ENCODE peak calls at places on chromosomes 7 and 10, in seven cellular contexts. C, O, S, H, P, X and T are unnamed samples.

GRCh38 chr7:11232462-11232861 is 258.8 kb downstream of the PHF14 start:
- DNase-seq in X (no peak), S (no peak), C (peak; percentile 21), H (no peak), O (no peak), P (no peak), T (no peak)

GRCh38 chr7:41873781-41874180 is 170.9 kb upstream of the INHBA start:
- DNase-seq in X (no peak), H (no peak), S (no peak), C (peak; percentile 47), O (no peak), P (no peak), T (no peak)

GRCh38 chr10:29144126-29144525 is 144.7 kb upstream of the LYZL1 start:
- DNase-seq in S (no peak), X (no peak), H (no peak), C (peak; percentile 40), O (no peak), P (no peak), T (no peak)

GRCh38 chr10:17819836-17820235 is 10.7 kb downstream of the MRC1 start:
- DNase-seq in X (no peak), S (no peak), C (no peak), H (no peak), P (no peak), O (no peak), T (no peak)

GRCh38 chr7:17651296-17651695 is 289.0 kb downstream of the SNX13 start:
- DNase-seq in P (no peak), H (no peak), C (peak; percentile 9), X (no peak), O (no peak), S (no peak), T (no peak)

GRCh38 chr7:133230591-133231194 is 22.2 kb upstream of the EXOC4 start:
- DNase-seq in O (peak; percentile 5), S (no peak), X (peak; percentile 85), H (no peak), P (peak; percentile 70), C (peak; percentile 16), T (peak; percentile 59)

GRCh38 chr10:64682043-64682442 is 1160.8 kb downstream of the REEP3 start:
- DNase-seq in H (no peak), C (peak; percentile 0), P (no peak), S (no peak), O (no peak), X (no peak), T (no peak)

GRCh38 chr7:17710312-17710711 is 230.0 kb downstream of the SNX13 start:
- DNase-seq in P (no peak), H (no peak), O (no peak), X (no peak), S (no peak), C (no peak), T (no peak)

GRCh38 chr10:129332476-129332875 is 134.6 kb upstream of the MGMT start:
- DNase-seq in O (peak; percentile 1), P (peak; percentile 88), X (peak; percentile 73), H (no peak), S (no peak), C (no peak), T (peak; percentile 54)

GRCh38 chr10:131402771-131403723 is 91.5 kb upstream of the TCERG1L start:
- DNase-seq in H (no peak), O (no peak), X (no peak), S (no peak), P (no peak), C (no peak), T (no peak)

GRCh38 chr10:690227-691161 is 1.0 kb upstream of the DIP2C start:
- DNase-seq in C (peak; percentile 17), P (no peak), H (no peak), X (no peak), S (no peak), O (no peak), T (no peak)

GRCh38 chr10:119364941-119365340 is 157.6 kb downstream of the GRK5 start:
- DNase-seq in P (no peak), C (peak; percentile 59), S (no peak), O (no peak), X (no peak), H (no peak), T (no peak)

GRCh38 chr10:119367841-119368549 is 160.6 kb downstream of the GRK5 start:
- DNase-seq in H (no peak), X (no peak), S (no peak), C (no peak), O (no peak), P (no peak), T (no peak)

GRCh38 chr10:119368581-119368980 is 161.2 kb downstream of the GRK5 start:
- DNase-seq in P (no peak), C (no peak), H (no peak), O (no peak), X (no peak), S (no peak), T (no peak)

GRCh38 chr10:119368991-119369869 is 161.9 kb downstream of the GRK5 start:
- DNase-seq in S (no peak), H (no peak), C (no peak), P (no peak), X (peak; percentile 80), O (no peak), T (no peak)

DNA sequence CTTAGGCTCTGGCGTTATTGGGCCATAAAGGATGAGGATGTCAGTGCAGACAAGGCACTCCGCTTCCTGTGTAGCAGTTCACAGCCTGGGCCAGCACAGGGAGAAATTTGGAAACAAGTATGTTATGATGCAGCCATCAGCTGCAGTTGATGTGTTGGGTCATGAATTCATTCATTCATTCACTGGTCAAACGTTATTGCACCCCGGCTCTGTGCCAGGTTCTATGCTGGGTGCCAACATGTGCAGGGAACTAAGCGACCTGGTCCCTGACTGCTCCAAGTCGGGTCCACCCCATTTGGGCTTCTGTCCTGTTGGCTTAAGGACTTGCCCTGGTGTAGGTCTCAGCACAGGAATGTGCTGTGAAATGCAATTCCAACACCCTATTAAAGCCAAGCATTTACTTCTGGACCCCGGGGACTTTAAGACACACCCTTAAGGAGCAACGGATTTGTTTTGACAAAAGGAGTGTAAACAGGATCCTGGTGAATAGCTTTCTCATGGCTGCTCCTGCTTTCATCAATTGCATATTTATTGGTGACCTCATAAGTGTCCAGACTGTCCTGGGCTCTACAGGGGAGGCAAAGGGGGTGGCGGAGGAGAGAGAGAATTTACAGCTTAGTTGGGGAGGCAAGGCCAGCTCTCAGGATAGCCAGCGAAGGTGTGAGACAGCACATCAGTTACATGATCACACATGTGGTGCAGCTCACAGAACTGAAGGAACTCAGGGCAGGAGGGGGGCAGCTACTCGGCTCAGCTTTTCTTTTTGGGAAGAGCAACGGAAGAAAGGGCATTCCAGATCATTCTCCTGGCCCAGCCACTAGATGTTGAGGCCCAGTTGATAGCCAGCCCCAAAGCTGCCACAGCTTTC is 158.6 kb downstream of the GRK5 start:
- DNase-seq in H (no peak), C (no peak), P (no peak), O (no peak), X (no peak), S (peak; percentile 79), T (no peak)
- H3K4me1 ChIP-seq in H (peaks cover 100% of the 10 kb centered on the region), C (peaks cover 57% of the 10 kb centered on the region), P (no peaks in the 10 kb centered on the region), O (no peaks in the 10 kb centered on the region), X (peaks cover 22% of the 10 kb centered on the region), S (peaks cover 55% of the 10 kb centered on the region), T (no peaks in the 10 kb centered on the region)

GRCh38 chr10:93476756-93477155 is 5.4 kb downstream of the MYOF start:
- DNase-seq in P (no peak), O (no peak), C (no peak), H (no peak), S (no peak), X (no peak), T (no peak)
- H3K4me1 ChIP-seq in P (no peaks in the 10 kb centered on the region), O (peaks cover 2% of the 10 kb centered on the region), C (peaks cover 43% of the 10 kb centered on the region), H (peaks cover 56% of the 10 kb centered on the region), S (peaks cover 83% of the 10 kb centered on the region), X (peaks cover 16% of the 10 kb centered on the region), T (no peaks in the 10 kb centered on the region)

GRCh38 chr7:47448971-47449370 is 132.9 kb downstream of the TNS3 start:
- DNase-seq in P (no peak), C (no peak), S (no peak), X (no peak), O (no peak), H (no peak), T (no peak)

GRCh38 chr7:47451851-47452205 is 130.1 kb downstream of the TNS3 start:
- DNase-seq in P (no peak), O (no peak), C (peak; percentile 76), H (no peak), X (no peak), S (no peak), T (no peak)

GRCh38 chr7:47447621-47448349 is 134.1 kb downstream of the TNS3 start:
- DNase-seq in X (no peak), O (no peak), C (no peak), P (no peak), S (no peak), H (no peak), T (no peak)

GRCh38 chr7:47452295-47452694 is 129.6 kb downstream of the TNS3 start:
- DNase-seq in O (no peak), S (no peak), H (no peak), P (no peak), X (no peak), C (no peak), T (no peak)

GRCh38 chr7:47449810-47450586 is 131.9 kb downstream of the TNS3 start:
- DNase-seq in C (peak; percentile 86), H (no peak), X (no peak), P (no peak), O (no peak), S (no peak), T (no peak)
- H3K4me1 ChIP-seq in C (peaks cover 62% of the 10 kb centered on the region), H (peaks cover 80% of the 10 kb centered on the region), X (peaks cover 21% of the 10 kb centered on the region), P (no peaks in the 10 kb centered on the region), O (no peaks in the 10 kb centered on the region), S (peaks cover 66% of the 10 kb centered on the region), T (peaks cover 5% of the 10 kb centered on the region)

GRCh38 chr10:125094111-125094705 is 66.2 kb downstream of the CTBP2 start:
- DNase-seq in H (no peak), S (peak; percentile 56), X (no peak), O (no peak), C (no peak), P (no peak), T (no peak)

GRCh38 chr10:125092564-125093031 is 67.8 kb downstream of the CTBP2 start:
- DNase-seq in P (no peak), H (no peak), S (peak; percentile 67), X (no peak), O (no peak), C (no peak), T (peak; percentile 19)

GRCh38 chr10:125091891-125092290 is 68.5 kb downstream of the CTBP2 start:
- DNase-seq in O (no peak), C (no peak), P (no peak), H (no peak), S (no peak), X (no peak), T (no peak)

GRCh38 chr10:125094826-125095225 is 65.5 kb downstream of the CTBP2 start:
- DNase-seq in P (no peak), S (peak; percentile 59), X (no peak), H (no peak), C (no peak), O (no peak), T (no peak)

GRCh38 chr10:125093199-125093841 is 67.0 kb downstream of the CTBP2 start:
- DNase-seq in X (no peak), S (peak; percentile 84), P (no peak), O (no peak), C (peak; percentile 71), H (peak; percentile 68), T (peak; percentile 47)
- H3K4me1 ChIP-seq in X (no peaks in the 10 kb centered on the region), S (peaks cover 58% of the 10 kb centered on the region), P (peaks cover 14% of the 10 kb centered on the region), O (no peaks in the 10 kb centered on the region), C (peaks cover 31% of the 10 kb centered on the region), H (peaks cover 82% of the 10 kb centered on the region), T (peaks cover 16% of the 10 kb centered on the region)

GRCh38 chr7:15046851-15047250 is 144.3 kb upstream of the DGKB start:
- DNase-seq in C (no peak), S (no peak), X (no peak), O (no peak), P (no peak), H (no peak), T (no peak)

GRCh38 chr7:15049157-15049556 is 146.6 kb upstream of the DGKB start:
- DNase-seq in C (no peak), S (no peak), P (no peak), X (no peak), H (no peak), O (no peak), T (no peak)
- H3K4me1 ChIP-seq in C (no peaks in the 10 kb centered on the region), S (peaks cover 11% of the 10 kb centered on the region), P (no peaks in the 10 kb centered on the region), X (no peaks in the 10 kb centered on the region), H (no peaks in the 10 kb centered on the region), O (no peaks in the 10 kb centered on the region), T (no peaks in the 10 kb centered on the region)